ENCODE peak calls at places on chromosomes 6 and 20, in ten cellular contexts. One of them, this sample, is unnamed.

GRCh38 chr6:138654715-138655634 is 118.6 kb upstream of the CCDC28A start:
- DNase-seq in A673: peak; percentile 70
- DNase-seq in fibroblast of mammary gland: peak; percentile 80
- DNase-seq in HL-60: no peak
- DNase-seq in stimulated activated CD8-positive, alpha-beta memory T cell treated with anti-CD3 and anti-CD28 coated beads, Interleukin-4, amount 100 ng/mL, for 24 hours: peak; percentile 12
- DNase-seq in kidney glomerular epithelial cell: peak; percentile 18
- DNase-seq in naive thymus-derived CD4-positive, alpha-beta T cell: no peak
- DNase-seq in neural crest cell: no peak
- DNase-seq in GM04504: peak; percentile 17
- DNase-seq in IMR-90: peak; percentile 15
- DNase-seq in this sample: no peak

GRCh38 chr20:31664696-31665354 is 27.1 kb downstream of the COX4I2 start:
- DNase-seq in kidney glomerular epithelial cell: no peak
- DNase-seq in neural crest cell: no peak
- DNase-seq in HL-60: no peak
- DNase-seq in GM04504: no peak
- DNase-seq in naive thymus-derived CD4-positive, alpha-beta T cell: no peak
- DNase-seq in fibroblast of mammary gland: no peak
- DNase-seq in IMR-90: no peak
- DNase-seq in A673: no peak
- DNase-seq in stimulated activated CD8-positive, alpha-beta memory T cell treated with anti-CD3 and anti-CD28 coated beads, Interleukin-4, amount 100 ng/mL, for 24 hours: no peak
- DNase-seq in this sample: no peak

GRCh38 chr20:19427480-19427879 is 215.0 kb downstream of the SLC24A3 start:
- DNase-seq in neural crest cell: no peak
- DNase-seq in stimulated activated CD8-positive, alpha-beta memory T cell treated with anti-CD3 and anti-CD28 coated beads, Interleukin-4, amount 100 ng/mL, for 24 hours: no peak
- DNase-seq in A673: no peak
- DNase-seq in HL-60: no peak
- DNase-seq in GM04504: no peak
- DNase-seq in fibroblast of mammary gland: no peak
- DNase-seq in kidney glomerular epithelial cell: no peak
- DNase-seq in naive thymus-derived CD4-positive, alpha-beta T cell: no peak
- DNase-seq in IMR-90: no peak
- DNase-seq in this sample: no peak

GRCh38 chr6:56841372-56841749 is 113.5 kb upstream of the BEND6 start:
- DNase-seq in neural crest cell: no peak
- DNase-seq in A673: no peak
- DNase-seq in fibroblast of mammary gland: no peak
- DNase-seq in IMR-90: no peak
- DNase-seq in kidney glomerular epithelial cell: no peak
- DNase-seq in naive thymus-derived CD4-positive, alpha-beta T cell: no peak
- DNase-seq in GM04504: no peak
- DNase-seq in stimulated activated CD8-positive, alpha-beta memory T cell treated with anti-CD3 and anti-CD28 coated beads, Interleukin-4, amount 100 ng/mL, for 24 hours: no peak
- DNase-seq in HL-60: no peak
- DNase-seq in this sample: no peak

GRCh38 chr20:33387177-33387576 is 14.1 kb downstream of the CDK5RAP1 start:
- DNase-seq in stimulated activated CD8-positive, alpha-beta memory T cell treated with anti-CD3 and anti-CD28 coated beads, Interleukin-4, amount 100 ng/mL, for 24 hours: no peak
- DNase-seq in IMR-90: peak; percentile 28
- DNase-seq in naive thymus-derived CD4-positive, alpha-beta T cell: no peak
- DNase-seq in A673: no peak
- DNase-seq in GM04504: no peak
- DNase-seq in kidney glomerular epithelial cell: no peak
- DNase-seq in neural crest cell: no peak
- DNase-seq in fibroblast of mammary gland: peak; percentile 45
- DNase-seq in HL-60: no peak
- DNase-seq in this sample: no peak

GRCh38 chr6:168035661-168036616 is 38.5 kb downstream of the KIF25 start:
- DNase-seq in naive thymus-derived CD4-positive, alpha-beta T cell: no peak
- DNase-seq in IMR-90: peak; percentile 85
- DNase-seq in neural crest cell: no peak
- DNase-seq in stimulated activated CD8-positive, alpha-beta memory T cell treated with anti-CD3 and anti-CD28 coated beads, Interleukin-4, amount 100 ng/mL, for 24 hours: no peak
- DNase-seq in fibroblast of mammary gland: peak; percentile 25
- DNase-seq in HL-60: no peak
- DNase-seq in kidney glomerular epithelial cell: no peak
- DNase-seq in A673: peak; percentile 56
- DNase-seq in GM04504: no peak
- DNase-seq in this sample: no peak

GRCh38 chr6:168935628-168936010 is 318.0 kb downstream of the THBS2 start:
- DNase-seq in stimulated activated CD8-positive, alpha-beta memory T cell treated with anti-CD3 and anti-CD28 coated beads, Interleukin-4, amount 100 ng/mL, for 24 hours: no peak
- DNase-seq in HL-60: no peak
- DNase-seq in naive thymus-derived CD4-positive, alpha-beta T cell: no peak
- DNase-seq in neural crest cell: no peak
- DNase-seq in IMR-90: no peak
- DNase-seq in A673: no peak
- DNase-seq in GM04504: no peak
- DNase-seq in kidney glomerular epithelial cell: no peak
- DNase-seq in fibroblast of mammary gland: no peak
- DNase-seq in this sample: no peak

GRCh38 chr6:105495515-105495914 is 92.6 kb upstream of the PREP start:
- DNase-seq in GM04504: no peak
- DNase-seq in stimulated activated CD8-positive, alpha-beta memory T cell treated with anti-CD3 and anti-CD28 coated beads, Interleukin-4, amount 100 ng/mL, for 24 hours: no peak
- DNase-seq in fibroblast of mammary gland: no peak
- DNase-seq in IMR-90: no peak
- DNase-seq in naive thymus-derived CD4-positive, alpha-beta T cell: no peak
- DNase-seq in kidney glomerular epithelial cell: no peak
- DNase-seq in neural crest cell: no peak
- DNase-seq in A673: no peak
- DNase-seq in HL-60: no peak
- DNase-seq in this sample: no peak